ENCODE peak calls at places on chromosomes 11 and 22, in four cellular contexts. G, F, Y and O are unnamed samples.

GRCh38 chr11:79940165-79940564 is 499.3 kb upstream of the TENM4 start:
- DNase-seq in Y (no peak), G (no peak), F (no peak), O (no peak)

GRCh38 chr22:45096256-45096907 is 67.3 kb upstream of the NUP50 start:
- DNase-seq in G (peak), F (no peak), Y (peak), O (no peak)

GRCh38 chr11:660281-660680 is 23.2 kb downstream of the DRD4 start:
- DNase-seq in G (no peak), Y (no peak), F (no peak), O (no peak)

GRCh38 chr11:33942954-33943353 is 51.1 kb upstream of the LMO2 start:
- DNase-seq in G (no peak), Y (no peak), F (no peak), O (no peak)

GRCh38 chr22:31363885-31364284 is 17.7 kb upstream of the PATZ1 start:
- DNase-seq in F (no peak), G (no peak), Y (no peak), O (no peak)

GRCh38 chr11:30586251-30587144 is at the start of gene MPPED2:
- DNase-seq in F (no peak), G (no peak), Y (peak), O (no peak)

GRCh38 chr11:73230276-73230875 is 12.3 kb downstream of the P2RY2 start:
- DNase-seq in G (no peak), Y (no peak), F (no peak), O (no peak)

GRCh38 chr11:33557201-33557600 is 143.4 kb downstream of the C11orf91 start:
- DNase-seq in G (no peak), Y (no peak), F (no peak), O (no peak)

GRCh38 chr11:32575070-32575469 is 8.6 kb upstream of the EIF3M start:
- DNase-seq in G (no peak), F (no peak), Y (no peak), O (no peak)

GRCh38 chr11:30481816-30482215 is 104.3 kb downstream of the MPPED2 start:
- DNase-seq in G (no peak), Y (no peak), F (no peak), O (no peak)

GRCh38 chr22:27309713-27310112 is 491.8 kb downstream of the MN1 start:
- DNase-seq in Y (no peak), F (no peak), G (no peak), O (no peak)

GRCh38 chr11:83449338-83449913 is 163.3 kb upstream of the CCDC90B start:
- DNase-seq in G (no peak), Y (no peak), F (no peak), O (no peak)

GRCh38 chr11:27926981-27927481 is 180.9 kb downstream of the KIF18A start:
- DNase-seq in G (no peak), F (no peak), Y (no peak), O (peak)

GRCh38 chr22:27462190-27462589 is 339.4 kb downstream of the MN1 start:
- DNase-seq in G (peak), F (no peak), Y (peak), O (no peak)

GRCh38 chr22:46742576-46743221 is 4.6 kb upstream of the CERK start:
- DNase-seq in Y (no peak), G (no peak), F (no peak), O (no peak)

GRCh38 chr22:28793976-28794584 is 6.3 kb downstream of the XBP1 start:
- DNase-seq in Y (no peak), G (no peak), F (no peak), O (no peak)

GRCh38 chr11:27462543-27462942 is 10.0 kb downstream of the LGR4 start:
- DNase-seq in F (no peak), Y (no peak), G (no peak), O (no peak)

GRCh38 chr11:90229791-90230190 is 6.9 kb upstream of the CHORDC1 start:
- DNase-seq in G (no peak), Y (no peak), F (no peak), O (no peak)

GRCh38 chr11:4482445-4482844 is at the start of gene OR52K1:
- DNase-seq in G (no peak), F (no peak), Y (no peak), O (no peak)

GRCh38 chr22:39084666-39085065 is 7.6 kb downstream of the APOBEC3G start:
- DNase-seq in F (no peak), G (no peak), Y (no peak), O (no peak)

GRCh38 chr11:88100161-88100560 is 75.1 kb downstream of the RAB38 start:
- DNase-seq in Y (no peak), F (no peak), G (no peak), O (no peak)

GRCh38 chr11:57798905-57799559 is 37.4 kb downstream of the CTNND1 start:
- DNase-seq in F (no peak), G (peak), Y (no peak), O (no peak)

GRCh38 chr11:122040476-122040875 is 75.5 kb downstream of the BLID start:
- DNase-seq in F (no peak), G (no peak), Y (no peak), O (no peak)

GRCh38 chr11:69664901-69665300 is 10.3 kb downstream of the LTO1 start:
- DNase-seq in F (no peak), Y (no peak), G (no peak), O (no peak)

GRCh38 chr11:66262696-66263095 is 5.7 kb upstream of the RAB1B start:
- DNase-seq in F (no peak), G (no peak), Y (no peak), O (no peak)

GRCh38 chr11:66264383-66264782 is 4.1 kb upstream of the RAB1B start:
- DNase-seq in Y (no peak), F (no peak), G (no peak), O (no peak)

GRCh38 chr11:66263231-66263630 is 5.2 kb upstream of the RAB1B start:
- DNase-seq in G (no peak), Y (no peak), F (no peak), O (no peak)

GRCh38 chr11:66264893-66265292 is 3.5 kb upstream of the RAB1B start:
- DNase-seq in F (no peak), G (no peak), Y (peak), O (peak)

GRCh38 chr11:66263785-66264184 is 4.7 kb upstream of the RAB1B start:
- DNase-seq in G (no peak), Y (no peak), F (no peak), O (no peak)
- TF ChIP-seq GABPA in G (no peak), Y (no peak), F (no peak), O (no peak)

DNA sequence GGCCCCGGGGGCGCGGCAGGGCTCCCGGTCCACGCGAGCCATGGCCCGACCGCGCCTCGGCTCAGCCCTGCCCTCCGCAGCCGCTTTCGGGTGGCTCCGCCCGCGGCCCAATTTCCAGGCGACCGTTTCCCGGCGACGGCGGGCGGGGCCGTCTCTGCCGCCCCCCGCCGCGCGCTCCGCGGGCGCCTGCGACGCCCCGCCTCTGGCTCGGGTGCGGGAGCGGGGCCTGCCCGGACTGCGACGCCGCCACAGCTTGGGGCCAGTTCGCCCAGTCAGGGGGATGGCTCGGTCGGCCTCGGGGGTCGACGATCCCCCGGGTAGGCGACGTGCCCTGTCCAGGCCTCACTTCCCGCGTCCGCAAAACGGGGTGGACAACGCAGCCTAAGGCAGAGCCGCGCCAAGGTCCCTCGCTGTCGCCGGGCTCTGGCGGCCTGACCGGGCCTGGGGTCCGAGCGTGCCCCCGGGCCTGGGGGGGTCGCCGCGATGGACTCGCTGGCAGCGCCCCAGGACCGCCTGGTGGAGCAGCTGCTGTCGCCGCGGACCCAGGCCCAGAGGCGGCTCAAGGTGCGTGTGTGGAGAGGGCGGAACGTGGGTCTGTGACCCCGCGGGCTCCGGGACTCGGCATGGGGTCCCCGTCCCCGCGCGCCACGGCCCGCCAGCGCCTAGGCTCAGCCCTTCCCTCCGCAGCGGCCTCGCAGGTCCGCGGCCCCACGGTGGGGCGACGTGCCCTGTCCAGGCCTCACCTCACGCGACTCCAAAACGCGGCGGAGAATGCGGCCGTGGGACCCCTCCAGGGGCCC is 4.2 kb downstream of the SEPTIN5 start:
- DNase-seq in Y (no peak), F (no peak), G (no peak), O (no peak)
- TF ChIP-seq CTCF in Y (no peak), F (no peak), G (no peak), O (no peak)

DNA sequence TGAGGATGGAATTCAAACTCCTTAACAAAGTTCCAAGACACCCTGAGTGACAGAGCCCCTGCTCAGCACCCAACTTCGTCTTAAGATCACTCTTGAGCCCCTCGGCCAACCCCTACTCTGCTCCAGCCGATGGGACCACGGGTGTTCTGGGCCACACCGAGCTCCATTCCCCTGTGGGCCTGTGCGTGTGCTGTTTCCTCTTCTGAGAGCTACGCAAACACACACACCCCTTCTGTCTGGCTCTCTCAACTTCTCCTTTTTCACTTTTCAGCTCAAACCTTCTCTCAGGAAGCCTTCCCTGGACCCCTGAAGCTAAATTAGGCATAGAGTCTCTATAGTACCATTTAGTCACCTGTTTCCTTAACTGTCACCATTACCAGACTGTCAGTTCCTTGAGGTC is 37.5 kb upstream of the NNMT start:
- DNase-seq in Y (no peak), G (no peak), F (no peak), O (no peak)
- TF ChIP-seq GABPA in Y (no peak), G (no peak), F (no peak), O (no peak)

DNA sequence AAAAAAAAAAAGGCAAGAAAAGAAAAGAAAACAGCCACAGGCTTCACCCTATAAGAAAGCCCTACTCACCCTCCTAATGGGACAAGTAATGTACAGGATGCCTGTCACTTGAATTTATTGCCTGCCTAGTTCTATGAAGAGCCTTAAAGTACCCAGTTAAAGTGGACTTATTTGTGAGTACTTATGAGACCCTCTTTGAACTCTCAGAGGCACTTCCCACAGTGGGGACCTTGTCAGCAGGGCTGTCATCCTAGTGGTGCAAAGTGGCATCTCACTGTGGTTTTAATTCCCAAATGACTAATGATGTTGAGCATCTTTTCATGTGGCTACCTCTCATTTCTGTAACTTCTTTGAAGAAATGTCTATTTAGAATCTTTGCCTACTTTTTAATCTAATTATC is 41.8 kb upstream of the BARX2 start:
- DNase-seq in G (no peak), Y (no peak), F (no peak), O (no peak)
- TF ChIP-seq CTCF in G (no peak), Y (no peak), F (no peak), O (no peak)

DNA sequence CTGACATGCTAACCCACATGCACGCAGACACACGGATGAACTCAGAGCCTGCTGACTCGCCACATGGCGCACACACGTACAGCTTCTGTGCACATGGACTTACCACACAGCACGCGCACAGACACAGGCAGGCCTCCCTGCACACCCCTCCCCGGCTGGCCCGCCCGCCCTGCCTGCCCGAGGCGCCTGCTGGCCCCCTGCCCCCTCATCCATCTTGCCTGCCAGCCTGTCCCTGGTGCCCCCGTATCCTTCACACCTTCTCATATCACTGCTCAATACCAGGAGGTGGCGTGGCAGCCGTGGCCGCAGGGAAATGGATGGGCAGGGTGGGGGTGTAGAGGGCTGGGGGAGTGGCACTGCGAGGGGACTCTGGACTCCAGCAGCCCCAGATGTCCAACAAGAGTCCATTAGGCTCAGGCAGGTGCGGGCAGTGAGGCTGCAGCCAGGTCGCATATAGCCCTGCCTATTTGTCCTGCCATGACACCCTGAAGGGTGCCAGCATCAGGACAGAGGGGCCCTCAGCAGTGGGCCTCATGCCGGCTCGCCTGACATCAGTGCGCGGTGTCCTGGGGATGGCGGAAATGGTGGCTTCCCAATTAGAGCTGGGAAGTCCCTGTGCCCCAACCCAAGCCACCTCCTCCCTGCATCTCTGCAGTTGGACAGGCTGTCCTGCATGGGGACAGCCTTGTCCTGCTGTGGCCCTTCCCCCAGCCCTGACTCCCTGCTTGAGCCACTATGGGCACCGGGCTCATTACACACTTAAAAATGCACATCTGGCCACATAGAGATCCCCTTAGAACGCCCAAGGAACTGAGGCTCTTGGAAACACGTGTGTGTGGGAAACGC is 2.0 kb upstream of the TBX10 start:
- DNase-seq in Y (no peak), G (peak), F (no peak), O (no peak)
- TF ChIP-seq GABPA in Y (no peak), G (no peak), F (no peak), O (no peak)

GRCh38 chr11:2425506-2425905 is 18.8 kb downstream of the TRPM5 start:
- DNase-seq in Y (no peak), G (no peak), F (no peak), O (no peak)

GRCh38 chr11:2427721-2428321 is 16.5 kb downstream of the TRPM5 start:
- DNase-seq in G (no peak), F (no peak), Y (no peak), O (no peak)

GRCh38 chr11:2426826-2427521 is 17.3 kb downstream of the TRPM5 start:
- DNase-seq in F (no peak), Y (no peak), G (no peak), O (no peak)

GRCh38 chr11:2426221-2426620 is 18.1 kb downstream of the TRPM5 start:
- DNase-seq in Y (no peak), G (no peak), F (no peak), O (no peak)

GRCh38 chr11:2428322-2428795 is 16.0 kb downstream of the TRPM5 start:
- DNase-seq in Y (peak), F (no peak), G (peak), O (peak)
- TF ChIP-seq CTCF in Y (peak), F (peak), G (peak), O (peak)